ENCODE peak calls at places on chromosomes 11 and 22, in six cellular contexts. C is heart right ventricle, N is AG04449, Z is left ventricle myocardium inferior, H is WTC11, O is body of pancreas. R is an unnamed sample.

GRCh38 chr11:106565326-106565725 is 452.9 kb downstream of the GUCY1A2 start:
- DNase-seq in C (no peak), N (no peak), Z (no peak), H (no peak), O (no peak), R (no peak)

GRCh38 chr11:100857236-100858005 is 170.3 kb downstream of the ARHGAP42 start:
- DNase-seq in C (no peak), N (no peak), Z (no peak), H (no peak), O (no peak), R (no peak)

GRCh38 chr11:61972112-61972795 is 4.8 kb upstream of the FTH1 start:
- DNase-seq in C (no peak), N (no peak), Z (no peak), H (no peak), O (no peak), R (no peak)

GRCh38 chr11:97290444-97291041 is 900.7 kb downstream of the JRKL start:
- DNase-seq in C (no peak), N (no peak), Z (no peak), H (no peak), O (no peak), R (no peak)

GRCh38 chr11:36454991-36455611 is 55.0 kb downstream of the TRAF6 start:
- DNase-seq in C (peak), N (no peak), Z (no peak), H (peak), O (no peak), R (no peak)

GRCh38 chr11:134761361-134761760 is 349.3 kb upstream of the B3GAT1 start:
- DNase-seq in C (no peak), N (no peak), Z (no peak), H (no peak), O (no peak), R (no peak)

GRCh38 chr22:17841836-17842235 is 67.6 kb upstream of the BID start:
- DNase-seq in C (no peak), N (no peak), Z (no peak), H (no peak), O (no peak), R (no peak)

GRCh38 chr11:78465169-78465942 is 47.7 kb upstream of the GAB2 start:
- DNase-seq in C (no peak), N (no peak), Z (no peak), H (no peak), O (no peak), R (no peak)

GRCh38 chr11:132278801-132279574 is 908.6 kb downstream of the NTM start:
- DNase-seq in C (no peak), N (no peak), Z (no peak), H (no peak), O (no peak), R (no peak)

GRCh38 chr11:120546312-120547205 is 35.0 kb downstream of the GRIK4 start:
- DNase-seq in C (no peak), N (peak), Z (no peak), H (peak), O (peak), R (no peak)

GRCh38 chr22:43827926-43828710 is 16.0 kb upstream of the EFCAB6 start:
- DNase-seq in C (no peak), N (no peak), Z (no peak), H (no peak), O (no peak), R (no peak)

GRCh38 chr11:70675697-70676374 is 277.5 kb downstream of the CTTN start:
- DNase-seq in C (no peak), N (no peak), Z (no peak), H (no peak), O (no peak), R (no peak)

GRCh38 chr22:28931844-28932561 is 48.6 kb downstream of the ZNRF3 start:
- DNase-seq in C (no peak), N (no peak), Z (no peak), H (no peak), O (no peak), R (no peak)

GRCh38 chr22:37230673-37231405 is 13.2 kb downstream of the RAC2 start:
- DNase-seq in C (no peak), N (no peak), Z (no peak), H (no peak), O (peak), R (peak)

GRCh38 chr22:26675687-26676273 is 18.4 kb downstream of the MIAT start:
- DNase-seq in C (no peak), N (no peak), Z (no peak), H (no peak), O (no peak), R (no peak)

GRCh38 chr22:27120036-27120435 is 462.6 kb downstream of the MIAT start:
- DNase-seq in C (no peak), N (no peak), Z (no peak), H (no peak), O (no peak), R (no peak)

GRCh38 chr22:23520875-23521441 is 59.1 kb downstream of the IGLL1 start:
- DNase-seq in C (peak), N (no peak), Z (peak), H (no peak), O (no peak), R (peak)

GRCh38 chr11:125554038-125554437 is 15.2 kb upstream of the EI24 start:
- DNase-seq in C (no peak), N (no peak), Z (no peak), H (no peak), O (no peak), R (no peak)

GRCh38 chr22:42649261-42650056 is at the start of gene CYB5R3:
- DNase-seq in C (peak), N (no peak), Z (peak), H (peak), O (peak), R (peak)

GRCh38 chr11:76630600-76630999 is 39.9 kb downstream of the LRRC32 start:
- DNase-seq in C (no peak), N (no peak), Z (no peak), H (no peak), O (no peak), R (no peak)

GRCh38 chr11:2301631-2302272 is at the start of the genes C11orf21 and TSPAN32:
- DNase-seq in C (peak), N (no peak), Z (peak), H (no peak), O (peak), R (peak)

R was measured in lower lobe of right lung.